ENCODE peak calls at places on chromosomes 16 and 17, in five cellular contexts. B, J, H, Y and D are unnamed samples.

GRCh38 chr17:66268247-66268927 is 34.0 kb upstream of the PRKCA start:
- DNase-seq in J (no peak), B (peak; percentile 71), Y (no peak), H (no peak), D (no peak)

GRCh38 chr17:61647044-61647443 is 56.0 kb upstream of the NACA2 start:
- DNase-seq in J (no peak), B (peak; percentile 31), Y (no peak), H (no peak), D (no peak)

GRCh38 chr17:57803026-57803425 is 46.8 kb downstream of the MRPS23 start:
- DNase-seq in J (no peak), H (no peak), B (no peak), Y (no peak), D (no peak)

GRCh38 chr16:10744370-10745030 is 858 bp downstream of the NUBP1 start:
- DNase-seq in B (peak; percentile 51), Y (peak; percentile 22), J (no peak), H (no peak), D (no peak)

GRCh38 chr16:4580245-4580644 is 24.1 kb downstream of the C16orf96 start:
- DNase-seq in Y (no peak), H (no peak), B (peak; percentile 4), J (peak; percentile 68), D (no peak)

GRCh38 chr17:66957951-66958579 is 6.4 kb upstream of the CACNG4 start:
- DNase-seq in B (no peak), Y (no peak), H (no peak), J (no peak), D (no peak)

GRCh38 chr17:67582632-67583230 is 135.0 kb upstream of the NOL11 start:
- DNase-seq in J (no peak), B (no peak), H (peak; percentile 79), Y (no peak), D (no peak)

GRCh38 chr16:87324411-87325275 is 7.5 kb upstream of the C16orf95 start:
- DNase-seq in J (peak; percentile 54), H (peak; percentile 30), Y (no peak), B (no peak), D (peak; percentile 63)

GRCh38 chr16:84535851-84536250 is 31.4 kb upstream of the MEAK7 start:
- DNase-seq in Y (no peak), J (no peak), H (no peak), B (no peak), D (no peak)

GRCh38 chr17:57604771-57605733 is 140.0 kb downstream of the CCDC182 start:
- DNase-seq in Y (peak; percentile 48), H (peak; percentile 72), B (no peak), J (no peak), D (no peak)

GRCh38 chr16:29804455-29805231 is 1.7 kb upstream of the MAZ start:
- DNase-seq in H (peak; percentile 37), B (no peak), J (no peak), Y (no peak), D (no peak)

GRCh38 chr17:41013606-41014005 is 4.7 kb upstream of the KRTAP3-1 start:
- DNase-seq in J (no peak), B (peak; percentile 52), Y (no peak), H (no peak), D (no peak)

GRCh38 chr16:79066621-79067020 is 533.9 kb downstream of the MAF start:
- DNase-seq in Y (no peak), J (no peak), H (no peak), B (no peak), D (no peak)

GRCh38 chr16:52725461-52725860 is 178.5 kb upstream of the TOX3 start:
- DNase-seq in H (no peak), B (no peak), J (no peak), Y (no peak), D (no peak)
- TF ChIP-seq CTCF in H (no peak), B (no peak), J (no peak), Y (no peak), D (no peak)

DNA sequence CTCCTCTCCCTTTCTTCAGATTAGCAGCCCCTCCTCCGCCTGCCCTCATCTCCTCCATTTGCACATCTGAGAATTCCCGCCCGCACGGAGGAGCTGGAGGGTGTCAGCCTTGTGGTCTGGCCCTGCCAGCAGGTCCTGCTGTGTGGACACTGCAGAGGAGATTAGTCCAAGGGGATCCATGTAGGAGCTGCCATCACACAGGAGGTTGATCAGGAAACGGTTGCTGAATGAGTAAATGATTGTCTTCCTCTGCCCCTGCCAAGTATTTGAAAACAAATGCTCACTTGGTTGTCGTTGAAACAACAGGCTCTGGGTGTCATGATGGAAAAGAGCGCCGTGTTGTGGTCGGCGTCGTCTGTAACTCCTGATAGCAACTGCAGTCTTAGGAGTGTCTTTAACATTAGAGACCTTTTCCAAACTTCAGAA is 63.8 kb upstream of the CHMP6 start:
- DNase-seq in B (no peak), J (no peak), Y (peak; percentile 7), H (no peak), D (no peak)
- TF ChIP-seq CTCF in B (no peak), J (no peak), Y (no peak), H (no peak), D (no peak)

DNA sequence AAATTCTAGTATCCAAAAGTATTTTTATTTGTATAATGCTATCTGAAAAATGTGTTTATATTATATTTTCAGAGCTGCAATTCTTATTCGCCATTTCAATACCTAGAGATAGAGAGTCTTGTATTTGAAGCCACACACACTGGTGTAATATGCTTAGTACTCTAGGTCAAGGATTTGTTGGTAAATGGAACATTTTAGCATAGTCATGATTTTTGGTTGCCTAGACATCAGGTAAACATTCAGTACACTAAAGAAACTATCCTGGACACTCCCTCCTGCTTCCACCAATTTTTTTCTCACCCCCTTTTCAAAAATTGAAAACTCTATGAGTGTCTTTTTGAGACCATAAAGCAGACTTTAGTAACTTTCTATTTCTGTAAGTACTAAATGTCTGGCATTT is 20.8 kb downstream of the ABHD15 start:
- DNase-seq in J (no peak), Y (no peak), H (no peak), B (no peak), D (no peak)
- TF ChIP-seq CTCF in J (no peak), Y (no peak), H (no peak), B (no peak), D (no peak)

GRCh38 chr16:85685251-85685650 is 3.5 kb downstream of the GINS2 start:
- DNase-seq in J (no peak), Y (no peak), H (no peak), B (no peak), D (no peak)

GRCh38 chr16:85682516-85682915 is 6.2 kb downstream of the GINS2 start:
- DNase-seq in H (no peak), J (no peak), Y (no peak), B (no peak), D (no peak)

GRCh38 chr16:85680352-85680944 is 8.3 kb downstream of the GINS2 start:
- DNase-seq in H (no peak), J (no peak), B (no peak), Y (no peak), D (no peak)

GRCh38 chr16:85681255-85681654 is 7.5 kb downstream of the GINS2 start:
- DNase-seq in H (peak; percentile 61), Y (no peak), B (no peak), J (no peak), D (no peak)

DNA sequence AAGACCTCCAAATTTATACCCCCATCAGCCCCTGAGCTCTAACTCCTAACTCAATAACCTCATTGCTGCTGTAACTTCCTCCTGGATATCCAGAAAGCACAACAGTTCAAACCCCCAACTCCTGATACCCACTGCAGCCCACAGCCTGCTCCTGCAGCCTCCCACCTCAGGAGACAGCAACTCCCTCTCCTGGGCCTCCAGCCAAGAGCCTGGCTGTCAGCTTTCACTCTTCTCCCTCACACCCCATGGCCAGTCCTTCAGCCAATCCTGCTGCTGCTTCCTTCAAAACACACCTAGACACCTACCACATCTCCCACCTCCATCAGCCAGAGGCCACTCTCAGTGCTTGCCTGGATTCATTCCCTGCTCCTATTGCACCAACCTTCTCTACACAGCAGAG is 5.4 kb downstream of the GINS2 start:
- DNase-seq in Y (no peak), H (no peak), J (no peak), B (no peak), D (no peak)
- TF ChIP-seq CTCF in Y (no peak), H (no peak), J (no peak), B (no peak), D (no peak)

GRCh38 chr17:31068291-31068690 is 26.5 kb upstream of the NF1 start:
- DNase-seq in B (peak; percentile 47), H (peak; percentile 65), Y (no peak), J (no peak), D (peak; percentile 58)
- TF ChIP-seq CTCF in B (peak; percentile 80), H (peak; percentile 24), Y (peak; percentile 32), J (no peak), D (no peak)

DNA sequence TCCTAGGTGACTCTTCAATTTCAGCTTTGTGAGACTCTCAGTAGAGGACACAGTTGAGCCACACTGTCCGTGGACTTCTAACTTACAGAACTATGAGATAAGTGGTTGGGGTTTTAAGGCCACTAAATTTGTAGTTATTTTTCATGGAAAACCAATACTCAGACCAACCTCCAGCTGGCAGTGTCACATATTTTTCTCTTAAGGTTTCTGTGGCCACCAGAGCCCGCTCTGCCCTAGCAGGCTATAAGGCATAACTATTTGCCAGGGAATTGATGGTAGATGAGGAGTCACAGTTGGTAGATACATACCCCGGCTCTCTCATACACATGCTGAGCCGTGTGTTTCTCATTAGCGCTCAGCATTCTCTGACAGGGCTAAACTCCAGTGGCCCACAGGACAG is 336.8 kb upstream of the MON1B start:
- DNase-seq in J (no peak), Y (no peak), H (no peak), B (no peak), D (no peak)
- TF ChIP-seq CTCF in J (no peak), Y (no peak), H (no peak), B (no peak), D (no peak)